ENCODE peak calls at places on chromosomes 13 and 19, in five cellular contexts. Y, W, V, G and E are unnamed samples.

GRCh38 chr19:13095393-13095784 is 7.3 kb downstream of the LYL1 start:
- DNase-seq in Y (no peak), W (no peak), V (no peak), G (no peak), E (no peak)

GRCh38 chr19:5352229-5352763 is 11.7 kb upstream of the PTPRS start:
- DNase-seq in Y (no peak), W (no peak), V (no peak), G (no peak), E (no peak)

GRCh38 chr13:31038834-31039552 is 106.5 kb downstream of the TEX26 start:
- DNase-seq in Y (no peak), W (no peak), V (no peak), G (no peak), E (no peak)

GRCh38 chr19:24054044-24054935 is 32.7 kb upstream of the ZNF254 start:
- DNase-seq in Y (no peak), W (no peak), V (no peak), G (peak), E (peak)

GRCh38 chr13:44470623-44471562 is 97.3 kb downstream of the SERP2 start:
- DNase-seq in Y (no peak), W (no peak), V (no peak), G (peak), E (no peak)

GRCh38 chr13:66660013-66660804 is 569.9 kb downstream of the PCDH9 start:
- DNase-seq in Y (no peak), W (no peak), V (no peak), G (peak), E (no peak)

GRCh38 chr13:101979825-101980224 is 422.0 kb downstream of the FGF14 start:
- DNase-seq in Y (peak), W (no peak), V (no peak), G (no peak), E (no peak)

GRCh38 chr19:13072206-13072898 is 30.3 kb downstream of the LYL1 start:
- DNase-seq in Y (no peak), W (no peak), V (no peak), G (no peak), E (no peak)

GRCh38 chr19:30222993-30223865 is 149.0 kb upstream of the ZNF536 start:
- DNase-seq in Y (no peak), W (no peak), V (no peak), G (no peak), E (no peak)

GRCh38 chr13:59016250-59016649 is 1147.5 kb downstream of the DIAPH3 start:
- DNase-seq in Y (no peak), W (no peak), V (no peak), G (peak), E (peak)

GRCh38 chr19:1807695-1808394 is 4.2 kb downstream of the ATP8B3 start:
- DNase-seq in Y (no peak), W (peak), V (no peak), G (no peak), E (no peak)

GRCh38 chr19:17778621-17779280 is 16.2 kb upstream of the B3GNT3 start:
- DNase-seq in Y (no peak), W (no peak), V (no peak), G (no peak), E (no peak)

GRCh38 chr13:78758549-78758948 is 99.6 kb upstream of the OBI1 start:
- DNase-seq in Y (no peak), W (no peak), V (no peak), G (no peak), E (no peak)

GRCh38 chr19:18657590-18658365 is 20.9 kb downstream of the KLHL26 start:
- DNase-seq in Y (no peak), W (peak), V (no peak), G (peak), E (no peak)

GRCh38 chr13:108435393-108436149 is 166.1 kb downstream of the TNFSF13B start:
- DNase-seq in Y (no peak), W (no peak), V (no peak), G (no peak), E (no peak)

GRCh38 chr13:38582133-38582532 is 104.7 kb upstream of the FREM2 start:
- DNase-seq in Y (peak), W (no peak), V (peak), G (peak), E (no peak)

GRCh38 chr19:16824658-16825311 is 4.4 kb upstream of the SIN3B start:
- DNase-seq in Y (no peak), W (no peak), V (no peak), G (peak), E (no peak)

GRCh38 chr19:5719274-5719960 is 529 bp downstream of the LONP1 start:
- DNase-seq in Y (peak), W (no peak), V (no peak), G (peak), E (no peak)

GRCh38 chr19:20078696-20079095 is 896 bp downstream of the ZNF90 start:
- DNase-seq in Y (no peak), W (no peak), V (no peak), G (peak), E (peak)

GRCh38 chr19:38665950-38666661 is 18.7 kb downstream of the ACTN4 start:
- DNase-seq in Y (no peak), W (peak), V (no peak), G (peak), E (no peak)